ENCODE peak calls at places on chromosomes 12 and 14, in five cellular contexts. U, R, Y, P and S are unnamed samples.

GRCh38 chr12:127998936-127999467 is 268.0 kb upstream of the TMEM132C start:
- DNase-seq in U (peak; percentile 74), R (no peak), Y (no peak), P (no peak), S (no peak)

GRCh38 chr12:53441040-53441833 is at the start of gene PRR13:
- DNase-seq in U (peak; percentile 99), R (peak; percentile 99), Y (peak; percentile 98), P (peak; percentile 99), S (peak; percentile 93)

GRCh38 chr14:28913056-28913455 is 146.5 kb downstream of the FOXG1 start:
- DNase-seq in U (no peak), R (no peak), Y (no peak), P (no peak), S (no peak)

GRCh38 chr14:104927901-104928300 is 3.2 kb downstream of the PLD4 start:
- DNase-seq in U (no peak), R (no peak), Y (no peak), P (no peak), S (no peak)

GRCh38 chr14:67539116-67539515 is 6.0 kb downstream of the PLEKHH1 start:
- DNase-seq in U (no peak), R (no peak), Y (no peak), P (no peak), S (no peak)

GRCh38 chr12:30599631-30600030 is 96.0 kb downstream of the IPO8 start:
- DNase-seq in U (no peak), R (no peak), Y (peak; percentile 13), P (peak; percentile 38), S (no peak)

GRCh38 chr12:113080692-113081091 is 24.2 kb downstream of the DTX1 start:
- DNase-seq in U (no peak), R (no peak), Y (no peak), P (no peak), S (no peak)

GRCh38 chr12:6828671-6829531 is 694 bp downstream of the P3H3 start:
- DNase-seq in U (peak; percentile 65), R (no peak), Y (no peak), P (peak; percentile 60), S (no peak)

GRCh38 chr14:50559990-50560928 is at the start of gene ATL1:
- DNase-seq in U (peak; percentile 81), R (no peak), Y (peak; percentile 45), P (peak; percentile 69), S (peak; percentile 47)

GRCh38 chr12:127548123-127548553 is 718.8 kb upstream of the TMEM132C start:
- DNase-seq in U (peak; percentile 93), R (peak; percentile 78), Y (no peak), P (peak; percentile 92), S (no peak)

GRCh38 chr12:60394680-60395079 is 798.9 kb downstream of the SLC16A7 start:
- DNase-seq in U (peak; percentile 86), R (peak; percentile 92), Y (peak; percentile 11), P (peak; percentile 57), S (no peak)

GRCh38 chr12:57123813-57124212 is 4.5 kb upstream of the LRP1 start:
- DNase-seq in U (no peak), R (no peak), Y (no peak), P (no peak), S (no peak)

GRCh38 chr12:88552672-88553079 is 27.6 kb downstream of the KITLG start:
- DNase-seq in U (peak; percentile 77), R (peak; percentile 96), Y (no peak), P (peak; percentile 29), S (no peak)

GRCh38 chr12:68416826-68417225 is 84.7 kb upstream of the MDM1 start:
- DNase-seq in U (peak; percentile 52), R (no peak), Y (no peak), P (no peak), S (no peak)

GRCh38 chr12:87253157-87253556 is 776.0 kb downstream of the C12orf50 start:
- DNase-seq in U (peak; percentile 6), R (no peak), Y (no peak), P (no peak), S (no peak)

GRCh38 chr12:124754949-124755800 is 108.5 kb downstream of the SCARB1 start:
- DNase-seq in U (peak; percentile 87), R (peak; percentile 88), Y (no peak), P (peak; percentile 97), S (no peak)

GRCh38 chr12:54082402-54082892 is 28.8 kb downstream of the HOXC4 start:
- DNase-seq in U (peak; percentile 14), R (no peak), Y (no peak), P (no peak), S (no peak)

GRCh38 chr12:128486951-128487350 is 220.0 kb downstream of the TMEM132C start:
- DNase-seq in U (no peak), R (no peak), Y (no peak), P (no peak), S (no peak)

GRCh38 chr12:61808856-61809255 is 451.3 kb upstream of the USP15 start:
- DNase-seq in U (no peak), R (no peak), Y (no peak), P (no peak), S (no peak)

GRCh38 chr12:6180300-6181051 is 19.7 kb upstream of the CD9 start:
- DNase-seq in U (peak; percentile 74), R (no peak), Y (no peak), P (peak; percentile 95), S (no peak)

GRCh38 chr12:67025543-67026114 is 243.5 kb upstream of the CAND1 start:
- DNase-seq in U (no peak), R (no peak), Y (no peak), P (no peak), S (no peak)

GRCh38 chr12:19198272-19198671 is 68.7 kb downstream of the PLEKHA5 start:
- DNase-seq in U (peak; percentile 86), R (peak; percentile 55), Y (no peak), P (no peak), S (no peak)

GRCh38 chr12:8475508-8475907 is 19.7 kb downstream of the CLEC6A start:
- DNase-seq in U (no peak), R (no peak), Y (no peak), P (no peak), S (no peak)

GRCh38 chr14:32932921-32933622 is 5.6 kb upstream of the NPAS3 start:
- DNase-seq in U (no peak), R (no peak), Y (no peak), P (no peak), S (no peak)

GRCh38 chr14:33686218-33686617 is 264.7 kb downstream of the EGLN3 start:
- DNase-seq in U (peak; percentile 92), R (peak; percentile 87), Y (no peak), P (peak; percentile 84), S (no peak)

GRCh38 chr14:55297611-55298323 is 26.5 kb downstream of the FBXO34 start:
- DNase-seq in U (no peak), R (no peak), Y (no peak), P (no peak), S (no peak)

GRCh38 chr12:42560977-42561376 is 28.6 kb downstream of the PRICKLE1 start:
- DNase-seq in U (no peak), R (no peak), Y (no peak), P (no peak), S (no peak)

GRCh38 chr12:92297932-92298681 is 152.5 kb upstream of the BTG1 start:
- DNase-seq in U (peak; percentile 95), R (peak; percentile 69), Y (peak; percentile 33), P (peak; percentile 83), S (peak; percentile 11)

GRCh38 chr12:8742501-8742900 is 44.7 kb downstream of the RIMKLB start:
- DNase-seq in U (peak; percentile 83), R (peak; percentile 10), Y (peak; percentile 11), P (peak; percentile 55), S (no peak)

GRCh38 chr14:24607081-24607480 is 2.4 kb downstream of the GZMH start:
- DNase-seq in U (no peak), R (no peak), Y (no peak), P (no peak), S (no peak)

GRCh38 chr14:75422169-75422568 is 5.7 kb upstream of the JDP2 start:
- DNase-seq in U (peak; percentile 81), R (peak; percentile 26), Y (peak; percentile 44), P (peak; percentile 56), S (no peak)

GRCh38 chr12:31749024-31749704 is 20.3 kb upstream of the AMN1 start:
- DNase-seq in U (peak; percentile 99), R (peak; percentile 94), Y (peak; percentile 86), P (peak; percentile 98), S (peak; percentile 85)

GRCh38 chr14:68975667-68976066 is 3.4 kb downstream of the ACTN1 start:
- DNase-seq in U (peak; percentile 94), R (peak; percentile 41), Y (no peak), P (peak; percentile 63), S (no peak)
- H3K4me3 ChIP-seq in U (peak overlapping the region; percentile 95), R (peak overlapping the region; percentile 96), Y (peak overlapping the region; percentile 97), P (peak overlapping the region; percentile 87), S (no peak overlapping the region)

GRCh38 chr12:109052097-109052414 is 320 bp upstream of the USP30 start:
- DNase-seq in U (no peak), R (no peak), Y (no peak), P (no peak), S (no peak)
- H3K4me3 ChIP-seq in U (peak overlapping the region; percentile 89), R (peak overlapping the region; percentile 60), Y (peak overlapping the region; percentile 93), P (peak overlapping the region; percentile 94), S (peak overlapping the region; percentile 87)

GRCh38 chr12:118370601-118371000 is 2.1 kb downstream of the TAOK3 start:
- DNase-seq in U (no peak), R (no peak), Y (no peak), P (no peak), S (no peak)
- H3K4me3 ChIP-seq in U (peak overlapping the region; percentile 85), R (peak overlapping the region; percentile 93), Y (peak overlapping the region; percentile 92), P (peak overlapping the region; percentile 87), S (no peak overlapping the region)

GRCh38 chr12:26226119-26226518 is 30.7 kb downstream of the SSPN start:
- DNase-seq in U (no peak), R (no peak), Y (no peak), P (no peak), S (no peak)
- H3K4me3 ChIP-seq in U (no peak overlapping the region), R (no peak overlapping the region), Y (no peak overlapping the region), P (no peak overlapping the region), S (no peak overlapping the region)

GRCh38 chr14:101824339-101824727 is 62.8 kb downstream of the PPP2R5C start:
- DNase-seq in U (no peak), R (no peak), Y (no peak), P (no peak), S (no peak)
- H3K4me3 ChIP-seq in U (peak overlapping the region; percentile 14), R (no peak overlapping the region), Y (no peak overlapping the region), P (no peak overlapping the region), S (peak overlapping the region; percentile 68)

GRCh38 chr12:45543887-45544286 is 185.6 kb upstream of the ARID2 start:
- DNase-seq in U (peak; percentile 70), R (peak; percentile 18), Y (peak; percentile 62), P (peak; percentile 77), S (peak; percentile 41)

GRCh38 chr12:45547822-45548221 is 181.7 kb upstream of the ARID2 start:
- DNase-seq in U (no peak), R (no peak), Y (no peak), P (no peak), S (no peak)

GRCh38 chr12:45547132-45547531 is 182.4 kb upstream of the ARID2 start:
- DNase-seq in U (no peak), R (no peak), Y (no peak), P (no peak), S (no peak)

GRCh38 chr12:45549503-45549902 is 180.0 kb upstream of the ARID2 start:
- DNase-seq in U (no peak), R (no peak), Y (no peak), P (no peak), S (no peak)

DNA sequence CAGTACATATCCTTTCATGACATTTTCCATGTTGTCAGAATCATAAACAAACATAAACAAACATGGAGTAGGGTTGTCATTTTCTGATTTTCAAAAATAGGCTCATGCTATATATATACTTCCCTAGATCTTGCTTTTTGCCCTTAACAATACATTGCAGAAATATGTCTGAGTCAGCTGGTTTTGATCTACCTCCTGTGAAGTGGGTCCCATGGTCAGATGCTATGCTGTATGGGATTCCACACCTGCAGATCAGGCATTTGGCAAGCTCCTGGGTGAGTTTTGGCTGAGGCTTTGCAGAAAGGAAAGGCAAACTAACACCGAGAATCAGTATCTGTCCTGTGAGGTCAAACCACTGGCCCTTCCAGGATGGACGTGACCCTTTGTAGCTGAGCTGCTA is 183.0 kb upstream of the ARID2 start:
- DNase-seq in U (no peak), R (no peak), Y (no peak), P (no peak), S (no peak)
- H3K4me3 ChIP-seq in U (no peak overlapping the region), R (no peak overlapping the region), Y (no peak overlapping the region), P (no peak overlapping the region), S (no peak overlapping the region)